ENCODE peak calls at places on chromosome 16, in five cellular contexts. Q, G, H, I and Y are unnamed samples.

GRCh38 chr16:85583491-85584181 is 29.5 kb upstream of the GSE1 start:
- DNase-seq in Q (no peak), G (no peak), H (no peak), I (peak), Y (no peak)

GRCh38 chr16:69509125-69509524 is 56.6 kb upstream of the NFAT5 start:
- DNase-seq in Q (no peak), G (no peak), H (no peak), I (no peak), Y (no peak)

GRCh38 chr16:23694707-23695373 is 16.2 kb downstream of the PLK1 start:
- DNase-seq in Q (peak), G (no peak), H (peak), I (no peak), Y (no peak)

GRCh38 chr16:23125277-23125676 is 24.0 kb downstream of the USP31 start:
- DNase-seq in Q (no peak), G (no peak), H (no peak), I (no peak), Y (no peak)

GRCh38 chr16:83717308-83717707 is 90.5 kb upstream of the HSBP1 start:
- DNase-seq in Q (no peak), G (no peak), H (peak), I (no peak), Y (no peak)

GRCh38 chr16:52964290-52964689 is 88.4 kb downstream of the CHD9NB start:
- DNase-seq in Q (no peak), G (no peak), H (no peak), I (no peak), Y (no peak)

GRCh38 chr16:61045931-61046330 is 990.3 kb downstream of the CDH8 start:
- DNase-seq in Q (no peak), G (no peak), H (no peak), I (no peak), Y (no peak)

GRCh38 chr16:81730090-81731051 is 48.7 kb upstream of the PLCG2 start:
- DNase-seq in Q (peak), G (peak), H (peak), I (no peak), Y (peak)

GRCh38 chr16:14302399-14303181 is 231.5 kb downstream of the MRTFB start:
- DNase-seq in Q (no peak), G (peak), H (peak), I (no peak), Y (peak)

GRCh38 chr16:56608043-56608875 is at the start of gene MT2A:
- DNase-seq in Q (peak), G (peak), H (peak), I (peak), Y (peak)